ENCODE peak calls at places on chromosomes 4 and X, in eight cellular contexts. R, A, K, I, Z, C, D and U are unnamed samples.

GRCh38 chr4:5710962-5711478 is at the start of gene EVC:
- DNase-seq in R (no peak), A (peak; percentile 36), K (peak; percentile 89), I (no peak), Z (peak; percentile 82), C (peak; percentile 85), D (no peak), U (no peak)

GRCh38 chrX:56789518-56790070 is 60.6 kb downstream of the NBDY start:
- DNase-seq in R (no peak), A (no peak), K (no peak), I (no peak), Z (no peak), C (no peak), D (no peak), U (no peak)

GRCh38 chr4:18754180-18754579 is 732.6 kb upstream of the LCORL start:
- DNase-seq in R (no peak), A (no peak), K (no peak), I (no peak), Z (no peak), C (no peak), D (no peak), U (no peak)

GRCh38 chrX:136588060-136588459 is 56.0 kb downstream of the VGLL1 start:
- DNase-seq in R (no peak), A (no peak), K (no peak), I (no peak), Z (no peak), C (no peak), D (peak; percentile 71), U (no peak)

GRCh38 chrX:136273986-136274385 is 22.8 kb upstream of the MAP7D3 start:
- DNase-seq in R (no peak), A (no peak), K (no peak), I (no peak), Z (peak; percentile 12), C (no peak), D (no peak), U (no peak)

GRCh38 chr4:106864231-106864630 is 171.9 kb downstream of the DKK2 start:
- DNase-seq in R (no peak), A (no peak), K (no peak), I (no peak), Z (no peak), C (no peak), D (no peak), U (no peak)

GRCh38 chr4:16694491-16695276 is 203.8 kb downstream of the LDB2 start:
- DNase-seq in R (no peak), A (no peak), K (no peak), I (no peak), Z (no peak), C (no peak), D (no peak), U (no peak)

GRCh38 chr4:34170941-34171340 is 2073.4 kb downstream of the ARAP2 start:
- DNase-seq in R (no peak), A (no peak), K (no peak), I (no peak), Z (no peak), C (no peak), D (no peak), U (no peak)

GRCh38 chrX:44536198-44536597 is 6.5 kb downstream of the FUNDC1 start:
- DNase-seq in R (no peak), A (no peak), K (no peak), I (no peak), Z (no peak), C (no peak), D (no peak), U (no peak)

GRCh38 chr4:158787718-158788441 is 19.1 kb downstream of the FNIP2 start:
- DNase-seq in R (no peak), A (no peak), K (no peak), I (no peak), Z (no peak), C (no peak), D (no peak), U (no peak)

GRCh38 chr4:25608644-25609043 is 47.0 kb upstream of the SLC34A2 start:
- DNase-seq in R (no peak), A (no peak), K (no peak), I (no peak), Z (no peak), C (no peak), D (no peak), U (no peak)

GRCh38 chr4:170226288-170226687 is 136.5 kb upstream of the AADAT start:
- DNase-seq in R (no peak), A (no peak), K (no peak), I (no peak), Z (peak; percentile 31), C (no peak), D (no peak), U (no peak)

GRCh38 chr4:40204507-40205258 is 7.9 kb downstream of the RHOH start:
- DNase-seq in R (peak; percentile 53), A (no peak), K (no peak), I (no peak), Z (no peak), C (no peak), D (no peak), U (no peak)
- H3K27ac ChIP-seq in R (peak overlapping the region; percentile 93), A (no peak overlapping the region), K (peak overlapping the region; percentile 88), I (no peak overlapping the region), Z (no peak overlapping the region), C (no peak overlapping the region), D (no peak overlapping the region), U (peak overlapping the region; percentile 36)

GRCh38 chrX:71099736-71100135 is 4.1 kb downstream of the FOXO4 start:
- DNase-seq in R (no peak), A (no peak), K (no peak), I (no peak), Z (no peak), C (no peak), D (no peak), U (no peak)

GRCh38 chrX:71098951-71099506 is 3.4 kb downstream of the FOXO4 start:
- DNase-seq in R (no peak), A (no peak), K (no peak), I (no peak), Z (no peak), C (no peak), D (no peak), U (no peak)

GRCh38 chrX:71103110-71103983 is 3.2 kb downstream of the CXorf65 start:
- DNase-seq in R (peak; percentile 60), A (no peak), K (no peak), I (no peak), Z (peak; percentile 45), C (peak; percentile 56), D (no peak), U (no peak)

GRCh38 chrX:71102292-71102691 is 4.2 kb downstream of the CXorf65 start:
- DNase-seq in R (no peak), A (no peak), K (no peak), I (no peak), Z (no peak), C (no peak), D (no peak), U (no peak)

GRCh38 chrX:71100581-71101505 is 5.2 kb downstream of the FOXO4 start:
- DNase-seq in R (no peak), A (no peak), K (no peak), I (no peak), Z (no peak), C (no peak), D (no peak), U (no peak)
- H3K27ac ChIP-seq in R (no peak overlapping the region), A (no peak overlapping the region), K (no peak overlapping the region), I (no peak overlapping the region), Z (no peak overlapping the region), C (no peak overlapping the region), D (no peak overlapping the region), U (no peak overlapping the region)

GRCh38 chr4:145930592-145930991 is 8.0 kb downstream of the ZNF827 start:
- DNase-seq in R (peak; percentile 20), A (no peak), K (no peak), I (no peak), Z (no peak), C (no peak), D (no peak), U (no peak)

GRCh38 chr4:145933134-145933533 is 5.5 kb downstream of the ZNF827 start:
- DNase-seq in R (no peak), A (no peak), K (no peak), I (no peak), Z (no peak), C (no peak), D (no peak), U (no peak)

GRCh38 chr4:145931403-145931802 is 7.2 kb downstream of the ZNF827 start:
- DNase-seq in R (no peak), A (no peak), K (no peak), I (no peak), Z (no peak), C (no peak), D (no peak), U (no peak)

GRCh38 chr4:145927055-145927454 is 11.6 kb downstream of the ZNF827 start:
- DNase-seq in R (no peak), A (no peak), K (no peak), I (no peak), Z (no peak), C (no peak), D (no peak), U (no peak)

DNA sequence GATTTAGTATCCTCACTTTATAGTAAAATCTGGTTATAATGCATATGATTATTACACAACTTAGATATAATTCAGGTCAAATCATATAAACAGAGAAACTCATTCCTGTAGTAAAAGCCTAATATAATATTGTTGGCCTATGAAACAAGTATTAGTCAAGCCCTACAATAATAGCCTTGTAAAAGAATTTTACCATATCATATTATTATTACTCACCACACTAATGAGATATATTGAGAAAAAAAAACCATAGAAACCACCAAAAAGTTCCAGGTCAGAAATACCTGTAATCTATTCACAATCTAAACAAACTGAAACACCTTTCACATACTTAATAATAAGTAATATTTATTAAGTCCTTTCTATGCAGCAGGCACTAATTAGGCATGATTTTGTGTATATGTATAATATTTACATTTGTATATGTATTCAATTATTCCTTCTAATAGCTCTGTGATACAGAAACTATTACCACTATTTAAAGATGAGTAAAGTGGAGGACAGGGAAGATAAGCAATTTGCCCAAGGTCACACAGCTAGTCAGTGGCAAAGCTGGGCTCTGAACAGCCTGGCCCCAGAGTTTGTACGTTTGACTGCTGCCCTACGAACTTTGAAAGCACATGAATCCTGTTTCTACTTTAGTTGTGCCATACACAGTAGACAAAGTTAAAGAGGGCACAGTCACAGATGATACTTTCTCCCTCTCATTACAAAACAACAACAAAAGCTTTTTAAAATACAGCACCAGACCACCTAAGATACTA is 9.0 kb downstream of the ZNF827 start:
- DNase-seq in R (no peak), A (no peak), K (no peak), I (no peak), Z (no peak), C (no peak), D (no peak), U (no peak)
- H3K27ac ChIP-seq in R (no peak overlapping the region), A (no peak overlapping the region), K (no peak overlapping the region), I (no peak overlapping the region), Z (no peak overlapping the region), C (no peak overlapping the region), D (no peak overlapping the region), U (no peak overlapping the region)

GRCh38 chr4:168817418-168817817 is 192.6 kb downstream of the CBR4 start:
- DNase-seq in R (no peak), A (no peak), K (no peak), I (no peak), Z (no peak), C (no peak), D (no peak), U (no peak)

GRCh38 chr4:168825975-168826374 is 184.1 kb downstream of the CBR4 start:
- DNase-seq in R (no peak), A (no peak), K (no peak), I (no peak), Z (no peak), C (no peak), D (no peak), U (no peak)

GRCh38 chr4:168826620-168827019 is 183.4 kb downstream of the CBR4 start:
- DNase-seq in R (no peak), A (no peak), K (no peak), I (no peak), Z (no peak), C (no peak), D (no peak), U (no peak)

GRCh38 chr4:168822481-168822880 is 187.6 kb downstream of the CBR4 start:
- DNase-seq in R (no peak), A (no peak), K (no peak), I (no peak), Z (no peak), C (no peak), D (no peak), U (no peak)
- H3K27ac ChIP-seq in R (no peak overlapping the region), A (no peak overlapping the region), K (no peak overlapping the region), I (no peak overlapping the region), Z (no peak overlapping the region), C (no peak overlapping the region), D (no peak overlapping the region), U (no peak overlapping the region)